ENCODE peak calls at places on chromosome 16, in five cellular contexts. J is mesenchymal stem cell, D is H9, U is neuronal stem cell, Z is mesendoderm. S is an unnamed sample.

GRCh38 chr16:67176662-67177061 is 6.3 kb downstream of the NOL3 start:
- DNase-seq in J (no peak), D (no peak), U (no peak), Z (no peak), S (no peak)

GRCh38 chr16:57809276-57809793 is 7.0 kb upstream of the KIFC3 start:
- DNase-seq in J (no peak), D (no peak), U (no peak), Z (no peak), S (no peak)

GRCh38 chr16:5722220-5722619 is 624.6 kb upstream of the EEF2KMT start:
- DNase-seq in J (no peak), D (no peak), U (no peak), Z (no peak), S (no peak)

GRCh38 chr16:67311607-67312449 is 14.7 kb downstream of the KCTD19 start:
- DNase-seq in J (peak; percentile 100), D (no peak), U (no peak), Z (no peak), S (peak; percentile 100)

GRCh38 chr16:67150058-67150832 is 553 bp downstream of the B3GNT9 start:
- DNase-seq in J (peak; percentile 76), D (peak; percentile 84), U (no peak), Z (peak; percentile 89), S (peak; percentile 55)

GRCh38 chr16:30472328-30472942 is at the start of gene ITGAL:
- DNase-seq in J (no peak), D (no peak), U (no peak), Z (peak; percentile 6), S (no peak)

GRCh38 chr16:49130397-49130796 is 151.2 kb downstream of the CBLN1 start:
- DNase-seq in J (no peak), D (no peak), U (no peak), Z (no peak), S (no peak)

GRCh38 chr16:85002643-85003042 is 8.7 kb downstream of the ZDHHC7 start:
- DNase-seq in J (no peak), D (no peak), U (no peak), Z (no peak), S (no peak)

GRCh38 chr16:29198731-29199521 is 207.6 kb downstream of the NPIPB11 start:
- DNase-seq in J (no peak), D (peak; percentile 21), U (no peak), Z (no peak), S (no peak)

GRCh38 chr16:84618428-84619102 is 687 bp upstream of the COTL1 start:
- DNase-seq in J (peak; percentile 97), D (peak; percentile 92), U (peak; percentile 52), Z (peak; percentile 98), S (peak; percentile 98)

GRCh38 chr16:56193951-56194726 is 2.9 kb downstream of the GNAO1 start:
- DNase-seq in J (peak; percentile 66), D (peak; percentile 93), U (peak; percentile 95), Z (peak; percentile 95), S (peak; percentile 55)

GRCh38 chr16:46727630-46728029 is 20.5 kb downstream of the MYLK3 start:
- DNase-seq in J (no peak), D (no peak), U (no peak), Z (no peak), S (no peak)

GRCh38 chr16:50900391-50900942 is 158.6 kb downstream of the CYLD start:
- DNase-seq in J (no peak), D (no peak), U (no peak), Z (no peak), S (no peak)

GRCh38 chr16:76428858-76429257 is 151.7 kb downstream of the CNTNAP4 start:
- DNase-seq in J (peak; percentile 38), D (no peak), U (no peak), Z (no peak), S (no peak)

GRCh38 chr16:50371936-50372595 is 3.3 kb upstream of the BRD7 start:
- DNase-seq in J (no peak), D (no peak), U (no peak), Z (peak; percentile 47), S (no peak)

GRCh38 chr16:10840703-10841102 is 22.1 kb upstream of the TVP23A start:
- DNase-seq in J (no peak), D (no peak), U (no peak), Z (no peak), S (no peak)

GRCh38 chr16:15639061-15639568 is 3.8 kb downstream of the MARF1 start:
- DNase-seq in J (no peak), D (no peak), U (no peak), Z (no peak), S (no peak)

GRCh38 chr16:61146429-61146828 is 889.8 kb downstream of the CDH8 start:
- DNase-seq in J (no peak), D (no peak), U (no peak), Z (no peak), S (no peak)

GRCh38 chr16:78407191-78407590 is 307.7 kb downstream of the WWOX start:
- DNase-seq in J (peak; percentile 88), D (no peak), U (no peak), Z (peak; percentile 83), S (peak; percentile 21)

GRCh38 chr16:58040945-58041627 is 15.5 kb downstream of the MMP15 start:
- DNase-seq in J (no peak), D (no peak), U (no peak), Z (no peak), S (no peak)

GRCh38 chr16:83586036-83586810 is 221.6 kb upstream of the HSBP1 start:
- DNase-seq in J (peak; percentile 7), D (no peak), U (no peak), Z (peak; percentile 5), S (no peak)

GRCh38 chr16:66375451-66375850 is 9.0 kb downstream of the CDH5 start:
- DNase-seq in J (no peak), D (no peak), U (no peak), Z (no peak), S (no peak)

GRCh38 chr16:49460786-49461470 is 87.3 kb downstream of the C16orf78 start:
- DNase-seq in J (no peak), D (peak; percentile 14), U (no peak), Z (no peak), S (no peak)

GRCh38 chr16:66205287-66206167 is 161.0 kb upstream of the CDH5 start:
- DNase-seq in J (no peak), D (no peak), U (no peak), Z (no peak), S (peak; percentile 37)

GRCh38 chr16:49858200-49859129 is 2.6 kb upstream of the ZNF423 start:
- DNase-seq in J (peak; percentile 35), D (peak; percentile 67), U (peak; percentile 58), Z (peak; percentile 53), S (no peak)

GRCh38 chr16:68395806-68396205 is 52.5 kb downstream of the SMPD3 start:
- DNase-seq in J (no peak), D (no peak), U (no peak), Z (no peak), S (no peak)
- H2BK5ac ChIP-seq in J (no peak overlapping the region), D (no peak overlapping the region), U (no peak overlapping the region), Z (no peak overlapping the region), S (no peak overlapping the region)

GRCh38 chr16:3736116-3736515 is 18.8 kb upstream of the TRAP1 start:
- DNase-seq in J (no peak), D (no peak), U (no peak), Z (no peak), S (no peak)
- H3K9ac ChIP-seq in J (no peak overlapping the region), D (no peak overlapping the region), U (no peak overlapping the region), Z (no peak overlapping the region), S (no peak overlapping the region)

GRCh38 chr16:81709369-81709900 is 69.7 kb upstream of the PLCG2 start:
- DNase-seq in J (no peak), D (no peak), U (no peak), Z (no peak), S (no peak)
- H2BK5ac ChIP-seq in J (no peak overlapping the region), D (no peak overlapping the region), U (peak overlapping the region; percentile 90), Z (no peak overlapping the region), S (no peak overlapping the region)

GRCh38 chr16:89253548-89254287 is 36.2 kb downstream of the ZNF778 start:
- DNase-seq in J (no peak), D (no peak), U (no peak), Z (no peak), S (no peak)

GRCh38 chr16:89261691-89262563 is 44.4 kb downstream of the ZNF778 start:
- DNase-seq in J (peak; percentile 50), D (no peak), U (no peak), Z (no peak), S (peak; percentile 13)

GRCh38 chr16:89256651-89257254 is 39.2 kb downstream of the ZNF778 start:
- DNase-seq in J (peak; percentile 72), D (peak; percentile 76), U (no peak), Z (peak; percentile 63), S (peak; percentile 63)

GRCh38 chr16:89257757-89258465 is 40.4 kb downstream of the ZNF778 start:
- DNase-seq in J (no peak), D (no peak), U (no peak), Z (peak; percentile 34), S (no peak)

DNA sequence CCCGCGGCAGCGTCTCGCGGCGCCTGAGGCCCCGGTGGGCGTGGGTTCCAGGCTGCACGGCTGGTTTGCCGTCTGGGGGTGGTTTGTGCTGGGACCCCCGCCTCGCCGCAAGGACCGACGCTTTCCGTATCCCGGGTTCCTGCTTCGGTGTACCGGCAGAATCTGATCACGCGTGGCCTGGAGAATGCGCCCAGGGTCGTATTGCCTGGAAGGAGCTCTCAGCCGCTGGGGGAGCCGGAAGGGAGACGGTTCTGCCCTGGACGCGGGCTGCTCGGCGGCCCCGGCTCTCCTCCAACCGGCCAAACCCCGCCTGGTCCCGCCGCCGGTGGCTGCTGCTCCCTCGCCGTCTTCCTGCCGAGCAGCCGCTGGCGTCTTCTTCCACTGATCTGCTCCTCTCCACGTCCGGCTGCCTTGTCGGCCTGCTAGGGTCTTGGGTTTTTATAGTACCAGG is 39.8 kb downstream of the ZNF778 start:
- DNase-seq in J (no peak), D (peak; percentile 37), U (no peak), Z (no peak), S (no peak)
- H3K9ac ChIP-seq in J (peak overlapping the region; percentile 88), D (no peak overlapping the region), U (no peak overlapping the region), Z (peak overlapping the region; percentile 50), S (peak overlapping the region; percentile 30)

GRCh38 chr16:27917953-27918352 is 145.6 kb downstream of the GSG1L start:
- DNase-seq in J (no peak), D (no peak), U (no peak), Z (no peak), S (no peak)

GRCh38 chr16:27922433-27922832 is 141.1 kb downstream of the GSG1L start:
- DNase-seq in J (no peak), D (no peak), U (peak; percentile 15), Z (peak; percentile 24), S (no peak)

GRCh38 chr16:27921134-27921533 is 142.4 kb downstream of the GSG1L start:
- DNase-seq in J (no peak), D (no peak), U (no peak), Z (no peak), S (no peak)

GRCh38 chr16:27918755-27919154 is 144.8 kb downstream of the GSG1L start:
- DNase-seq in J (no peak), D (no peak), U (no peak), Z (no peak), S (peak; percentile 4)

DNA sequence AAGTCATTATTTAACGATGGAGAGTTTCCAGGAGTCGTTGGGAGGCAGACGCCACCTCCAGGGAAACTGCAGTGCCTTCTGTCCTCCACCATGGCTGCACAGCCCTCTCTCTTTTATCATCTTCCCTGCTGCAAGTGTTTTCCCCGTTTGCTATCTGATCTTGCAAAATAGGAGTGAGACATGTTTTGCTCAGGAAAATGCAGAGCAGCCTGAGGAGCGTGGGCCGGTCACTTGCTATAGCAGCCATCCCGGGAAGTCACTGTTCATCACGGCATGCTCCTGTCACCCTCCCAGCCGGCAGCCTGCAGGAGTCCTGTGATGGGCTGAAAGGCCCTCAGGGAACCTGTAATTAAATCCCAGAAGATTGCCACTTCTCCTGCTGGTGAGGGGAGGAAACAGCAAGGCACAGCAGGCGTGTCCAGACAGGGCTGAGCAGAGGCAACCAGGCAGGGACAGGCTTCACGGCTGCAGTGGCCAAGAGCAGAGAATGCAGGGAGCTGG is 143.1 kb downstream of the GSG1L start:
- DNase-seq in J (no peak), D (peak; percentile 83), U (peak; percentile 35), Z (peak; percentile 85), S (no peak)
- H2BK5ac ChIP-seq in J (no peak overlapping the region), D (no peak overlapping the region), U (no peak overlapping the region), Z (no peak overlapping the region), S (no peak overlapping the region)

S was measured in IMR-90.